ENCODE peak calls at places on chromosomes 3 and 15, in eight cellular contexts. U is activated CD8-positive, alpha-beta memory T cell treated with anti-CD3 and anti-CD28 coated beads for 48 hours; A is CD4-positive, alpha-beta T cell; N is SW480; Y is NCI-H1417; B is T follicular helper cell; G is iris pigment epithelial cell; T is Kasumi-1. S is an unnamed sample.
A peak's percentile ranks its signal among the peaks of the same experiment; 100 is the strongest.

GRCh38 chr3:9902372-9903237 is at the start of gene IL17RE:
- DNase-seq in N (peak; percentile 51), Y (no peak), B (no peak), A (no peak), T (peak; percentile 83), G (no peak), U (no peak), S (no peak)

GRCh38 chr15:100199711-100200286 is 142.0 kb downstream of the ADAMTS17 start:
- DNase-seq in A (no peak), Y (no peak), U (no peak), G (no peak), T (no peak), B (no peak), N (no peak), S (no peak)

GRCh38 chr15:101294731-101295606 is at the start of gene SNRPA1:
- DNase-seq in A (peak; percentile 96), U (peak; percentile 94), T (peak; percentile 94), Y (peak; percentile 99), B (peak; percentile 97), N (peak; percentile 94), G (peak; percentile 98), S (peak; percentile 94)

GRCh38 chr15:99925661-99926461 is 192.6 kb upstream of the LYSMD4 start:
- DNase-seq in N (peak; percentile 70), Y (no peak), B (peak; percentile 74), T (peak; percentile 8), G (no peak), U (peak; percentile 12), A (peak; percentile 74), S (no peak)

GRCh38 chr3:137075020-137075419 is 117.2 kb downstream of the IL20RB start:
- DNase-seq in U (no peak), T (no peak), A (no peak), G (no peak), Y (no peak), B (no peak), N (no peak), S (no peak)

GRCh38 chr3:45567730-45568172 is 26.8 kb upstream of the LIMD1 start:
- DNase-seq in A (no peak), N (no peak), G (no peak), Y (no peak), U (no peak), T (peak; percentile 76), B (no peak), S (no peak)

GRCh38 chr3:59425942-59426341 is 376.1 kb upstream of the CFAP20DC start:
- DNase-seq in G (peak; percentile 31), Y (no peak), N (no peak), T (no peak), B (peak; percentile 22), A (peak; percentile 13), U (no peak), S (no peak)

GRCh38 chr3:140323561-140323960 is 354.3 kb upstream of the TRIM42 start:
- DNase-seq in G (no peak), Y (no peak), U (no peak), A (no peak), B (no peak), N (no peak), T (no peak), S (no peak)

GRCh38 chr15:78276032-78276943 is 11.9 kb downstream of the DNAJA4 start:
- DNase-seq in T (no peak), B (no peak), A (no peak), Y (no peak), G (peak; percentile 23), N (no peak), U (no peak), S (no peak)

GRCh38 chr3:188262913-188263683 is 109.1 kb downstream of the LPP start:
- DNase-seq in A (no peak), U (no peak), G (peak; percentile 83), B (no peak), Y (no peak), N (no peak), T (no peak), S (peak; percentile 95)

GRCh38 chr15:63185206-63185605 is 4.2 kb upstream of the RAB8B start:
- DNase-seq in A (no peak), G (no peak), U (no peak), B (no peak), N (no peak), Y (no peak), T (no peak), S (no peak)